ENCODE peak calls at places on chromosomes 13 and 19, in four cellular contexts. L is cardiac muscle cell, Z is aorta, D is spleen. U is an unnamed sample.
A peak's percentile ranks its signal among the peaks of the same experiment; 100 is the strongest.

GRCh38 chr13:59201836-59202235 is 961.9 kb downstream of the DIAPH3 start:
- DNase-seq in L (peak; percentile 45), Z (no peak), D (no peak), U (no peak)

GRCh38 chr19:43738780-43739211 is 16.0 kb downstream of the SMG9 start:
- DNase-seq in L (no peak), Z (no peak), D (no peak), U (no peak)

GRCh38 chr13:76829572-76830327 is 56.5 kb downstream of the KCTD12 start:
- DNase-seq in L (peak; percentile 71), Z (no peak), D (no peak), U (no peak)

GRCh38 chr13:51547425-51548176 is 36.7 kb upstream of the WDFY2 start:
- DNase-seq in L (no peak), Z (no peak), D (no peak), U (no peak)

GRCh38 chr13:114319441-114319871 is 5.2 kb downstream of the CHAMP1 start:
- DNase-seq in L (peak; percentile 58), Z (no peak), D (no peak), U (no peak)

GRCh38 chr13:39855236-39855635 is 199.8 kb downstream of the COG6 start:
- DNase-seq in L (peak; percentile 18), Z (no peak), D (no peak), U (no peak)

GRCh38 chr19:47239610-47240296 is 8.8 kb upstream of the BBC3 start:
- DNase-seq in L (peak; percentile 65), Z (peak; percentile 93), D (peak; percentile 91), U (peak; percentile 42)

GRCh38 chr13:47158583-47158982 is 261.7 kb upstream of the HTR2A start:
- DNase-seq in L (no peak), Z (no peak), D (no peak), U (no peak)

GRCh38 chr13:53066411-53066810 is 37.8 kb downstream of the OLFM4 start:
- DNase-seq in L (no peak), Z (no peak), D (no peak), U (no peak)

GRCh38 chr13:52851153-52851962 is 2.9 kb upstream of the PCDH8 start:
- DNase-seq in L (peak; percentile 49), Z (peak; percentile 79), D (no peak), U (no peak)

GRCh38 chr13:27304099-27304498 is 33.5 kb downstream of the RASL11A start:
- DNase-seq in L (no peak), Z (no peak), D (no peak), U (no peak)

GRCh38 chr13:98405107-98405571 is 171.8 kb downstream of the STK24 start:
- DNase-seq in L (peak; percentile 69), Z (no peak), D (no peak), U (no peak)

GRCh38 chr13:32989331-32989730 is 26.9 kb upstream of the KL start:
- DNase-seq in L (no peak), Z (no peak), D (no peak), U (no peak)

GRCh38 chr19:44890366-44891015 is 563 bp upstream of the TOMM40 start:
- DNase-seq in L (peak; percentile 100), Z (peak; percentile 100), D (peak; percentile 99), U (peak; percentile 100)

GRCh38 chr19:29381353-29382203 is 144.2 kb upstream of the VSTM2B start:
- DNase-seq in L (no peak), Z (peak; percentile 16), D (no peak), U (no peak)

GRCh38 chr13:40986328-40986856 is 32.7 kb downstream of the ELF1 start:
- DNase-seq in L (peak; percentile 32), Z (no peak), D (no peak), U (no peak)

GRCh38 chr19:10003271-10003670 is 7.0 kb downstream of the COL5A3 start:
- DNase-seq in L (no peak), Z (no peak), D (no peak), U (no peak)

GRCh38 chr13:20993661-20994440 is 67.5 kb downstream of the LATS2 start:
- DNase-seq in L (peak; percentile 81), Z (no peak), D (no peak), U (no peak)

GRCh38 chr13:87122551-87122950 is 548.6 kb upstream of the SLITRK5 start:
- DNase-seq in L (peak; percentile 2), Z (no peak), D (no peak), U (no peak)

GRCh38 chr19:29067831-29068230 is 145.1 kb downstream of the UQCRFS1 start:
- DNase-seq in L (no peak), Z (no peak), D (no peak), U (no peak)

GRCh38 chr13:28333204-28333900 is 161.6 kb downstream of the FLT1 start:
- DNase-seq in L (no peak), Z (no peak), D (no peak), U (no peak)

GRCh38 chr19:35901854-35902661 is at the start of gene HCST:
- DNase-seq in L (peak; percentile 12), Z (no peak), D (peak; percentile 86), U (peak; percentile 76)

GRCh38 chr13:25329706-25330105 is 28.3 kb downstream of the NUP58 start:
- DNase-seq in L (peak; percentile 42), Z (no peak), D (no peak), U (no peak)

GRCh38 chr13:25319781-25320180 is 18.4 kb downstream of the NUP58 start:
- DNase-seq in L (no peak), Z (no peak), D (no peak), U (no peak)

DNA sequence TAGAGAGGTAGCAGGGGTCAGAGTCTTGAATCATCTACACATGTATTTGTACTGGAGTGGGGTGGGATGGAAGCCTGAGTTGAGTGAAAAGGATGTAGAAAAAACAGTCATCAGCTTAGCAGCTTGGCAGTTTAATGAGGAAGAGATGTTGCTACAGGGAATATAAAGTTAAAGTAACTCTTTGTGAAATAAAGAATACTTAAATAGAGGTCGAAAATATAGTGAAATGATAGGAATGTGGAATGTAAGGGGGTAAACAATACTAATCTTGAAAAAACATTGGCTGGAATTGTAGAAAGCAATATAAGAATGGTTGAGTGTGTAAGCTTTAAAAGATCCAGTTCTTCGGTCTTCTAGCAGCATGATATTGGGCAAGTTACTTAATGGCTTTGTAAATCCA is 22.7 kb downstream of the NUP58 start:
- DNase-seq in L (no peak), Z (no peak), D (no peak), U (no peak)
- H3K36me3 ChIP-seq in L (peaks cover 87% of the 10 kb centered on the region), Z (peaks cover 4% of the 10 kb centered on the region), D (peaks cover 78% of the 10 kb centered on the region), U (peaks cover 69% of the 10 kb centered on the region)

DNA sequence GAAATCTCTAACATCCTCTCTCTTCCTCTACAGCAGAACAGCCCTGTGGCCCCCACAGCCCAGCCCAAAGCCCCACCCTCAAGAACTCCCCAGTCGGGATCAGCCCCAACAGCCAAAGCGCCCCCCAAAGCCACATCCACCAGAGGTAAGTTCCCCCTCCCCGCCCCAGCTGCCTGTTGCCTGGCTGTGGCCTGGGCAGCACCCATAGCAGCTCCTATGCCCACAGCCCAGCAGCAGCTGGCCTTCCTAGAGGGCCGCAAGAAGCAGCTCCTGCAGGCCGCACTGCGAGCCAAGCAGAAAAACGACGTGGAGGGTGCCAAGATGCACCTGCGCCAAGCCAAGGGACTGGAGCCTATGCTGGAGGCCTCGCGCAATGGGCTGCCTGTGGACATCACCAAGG is 14.5 kb downstream of the CC2D1A start:
- DNase-seq in L (no peak), Z (no peak), D (no peak), U (no peak)
- H3K36me3 ChIP-seq in L (peaks cover 23% of the 10 kb centered on the region), Z (no peaks in the 10 kb centered on the region), D (peaks cover 71% of the 10 kb centered on the region), U (no peaks in the 10 kb centered on the region)

DNA sequence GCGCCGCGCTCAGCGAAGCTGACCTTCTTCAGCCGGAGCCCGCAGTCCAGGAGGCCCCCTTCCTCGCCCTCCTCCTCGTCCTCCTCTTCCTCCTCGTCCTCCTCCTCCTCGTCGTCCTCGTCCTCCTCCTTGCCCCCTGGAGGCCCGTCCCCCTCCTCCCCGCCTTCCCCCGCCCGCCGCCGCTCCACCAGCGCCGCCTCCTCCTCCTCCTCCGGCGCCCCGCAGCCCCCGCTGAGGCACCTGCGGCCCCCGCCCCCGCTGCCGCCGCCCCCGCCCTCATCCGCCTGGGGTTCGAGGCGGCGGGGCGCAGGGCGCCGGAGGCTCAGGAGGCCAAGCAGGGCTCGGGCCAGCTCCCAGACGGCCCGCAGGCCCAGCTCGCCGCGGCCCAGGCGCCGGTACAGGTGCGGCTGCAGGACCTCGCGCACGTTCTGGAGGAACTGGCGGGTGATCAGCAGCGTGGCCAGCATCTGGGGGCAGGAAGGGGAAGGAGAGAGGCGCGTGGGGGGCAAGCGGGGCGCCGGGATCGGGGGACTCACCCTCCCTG is 6.1 kb downstream of the ANO8 start:
- DNase-seq in L (no peak), Z (no peak), D (no peak), U (no peak)
- H3K36me3 ChIP-seq in L (no peaks in the 10 kb centered on the region), Z (no peaks in the 10 kb centered on the region), D (no peaks in the 10 kb centered on the region), U (no peaks in the 10 kb centered on the region)

DNA sequence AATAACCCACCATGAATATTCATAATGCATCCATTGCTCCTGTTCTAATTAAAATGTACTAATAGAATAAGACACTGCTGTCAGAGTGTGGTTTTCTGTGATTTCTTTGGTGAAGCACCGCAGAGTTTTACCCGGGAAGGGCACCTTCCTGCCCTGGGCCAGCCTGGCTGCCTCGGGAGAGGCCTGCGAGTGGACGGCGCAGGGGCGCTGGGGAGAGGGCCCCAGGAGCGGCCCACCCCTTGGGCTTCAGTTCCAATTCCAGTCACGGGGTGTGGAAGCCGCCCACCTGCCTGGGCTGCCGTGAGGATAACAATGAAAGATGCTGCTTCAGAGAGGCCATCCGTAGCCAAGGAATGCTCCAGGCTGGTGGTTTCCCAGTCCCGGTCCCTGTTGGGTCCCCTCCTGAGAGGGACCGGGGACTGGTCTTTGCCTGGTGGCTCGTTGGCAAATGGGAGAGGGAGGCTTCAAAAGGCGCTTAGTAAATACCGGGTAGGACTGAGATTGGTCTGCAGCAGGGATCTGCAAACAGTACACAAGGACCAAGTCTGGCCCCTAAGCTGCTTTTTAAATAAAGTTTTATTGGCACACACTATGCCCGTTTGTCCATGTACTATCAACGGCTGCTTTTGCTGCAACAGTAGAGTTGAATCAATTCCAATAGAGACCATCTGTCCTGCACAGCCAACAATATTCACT is 18.0 kb downstream of the TCF3 start:
- DNase-seq in L (no peak), Z (no peak), D (no peak), U (no peak)
- H3K36me3 ChIP-seq in L (peaks cover 8% of the 10 kb centered on the region), Z (no peaks in the 10 kb centered on the region), D (peaks cover 59% of the 10 kb centered on the region), U (peaks cover 86% of the 10 kb centered on the region)

GRCh38 chr19:40337594-40337993 is 10.6 kb downstream of the C19orf47 start:
- DNase-seq in L (no peak), Z (no peak), D (peak; percentile 25), U (no peak)

GRCh38 chr19:40335101-40335500 is 13.1 kb downstream of the C19orf47 start:
- DNase-seq in L (no peak), Z (no peak), D (peak; percentile 33), U (no peak)

GRCh38 chr19:40337107-40337506 is 11.1 kb downstream of the C19orf47 start:
- DNase-seq in L (no peak), Z (no peak), D (no peak), U (no peak)

GRCh38 chr19:40339018-40339728 is 9.0 kb downstream of the C19orf47 start:
- DNase-seq in L (no peak), Z (no peak), D (no peak), U (no peak)

GRCh38 chr19:40335855-40336700 is 12.1 kb downstream of the C19orf47 start:
- DNase-seq in L (no peak), Z (no peak), D (peak; percentile 38), U (no peak)
- H3K36me3 ChIP-seq in L (peaks cover 12% of the 10 kb centered on the region), Z (peaks cover 5% of the 10 kb centered on the region), D (peaks cover 57% of the 10 kb centered on the region), U (no peaks in the 10 kb centered on the region)

U was measured in naive thymus-derived CD4-positive, alpha-beta T cell.